ENCODE peak calls at places on chromosomes 2 and 18, in nine cellular contexts. M, D, J, Y, N, A, V, G and X are unnamed samples.

GRCh38 chr2:33583194-33583938 is 15.7 kb downstream of the FAM98A start:
- DNase-seq in M (no peak), D (no peak), J (no peak), Y (no peak), N (peak; percentile 72), A (peak; percentile 41), V (no peak), G (no peak), X (no peak)

GRCh38 chr18:7084080-7084765 is 33.4 kb downstream of the LAMA1 start:
- DNase-seq in M (no peak), D (no peak), J (no peak), Y (no peak), N (peak; percentile 27), A (no peak), V (peak; percentile 23), G (no peak), X (no peak)

GRCh38 chr2:127661072-127661618 is 14.2 kb downstream of the LIMS2 start:
- DNase-seq in M (no peak), D (peak; percentile 73), J (no peak), Y (no peak), N (peak; percentile 52), A (no peak), V (no peak), G (no peak), X (no peak)

GRCh38 chr2:180367831-180368230 is 360.7 kb upstream of the CWC22 start:
- DNase-seq in M (no peak), D (no peak), J (no peak), Y (peak; percentile 89), N (peak; percentile 15), A (no peak), V (no peak), G (no peak), X (no peak)

GRCh38 chr2:88739985-88740600 is 48.6 kb downstream of the RPIA start:
- DNase-seq in M (peak; percentile 67), D (no peak), J (peak; percentile 35), Y (peak; percentile 30), N (peak; percentile 70), A (peak; percentile 68), V (no peak), G (peak; percentile 40), X (peak; percentile 12)

GRCh38 chr2:191917430-191917881 is 70.6 kb upstream of the CAVIN2 start:
- DNase-seq in M (no peak), D (no peak), J (no peak), Y (no peak), N (no peak), A (no peak), V (no peak), G (no peak), X (no peak)

GRCh38 chr2:69083126-69083733 is 70.3 kb downstream of the ANTXR1 start:
- DNase-seq in M (no peak), D (no peak), J (no peak), Y (no peak), N (peak; percentile 45), A (no peak), V (no peak), G (no peak), X (no peak)

GRCh38 chr2:64804651-64805050 is 150.9 kb upstream of the SERTAD2 start:
- DNase-seq in M (no peak), D (no peak), J (no peak), Y (no peak), N (peak; percentile 45), A (no peak), V (no peak), G (no peak), X (no peak)

GRCh38 chr18:65380986-65381385 is 369.8 kb upstream of the CDH7 start:
- DNase-seq in M (no peak), D (no peak), J (no peak), Y (no peak), N (no peak), A (no peak), V (no peak), G (no peak), X (no peak)

GRCh38 chr2:196376984-196377877 is 205.9 kb upstream of the STK17B start:
- DNase-seq in M (no peak), D (no peak), J (no peak), Y (no peak), N (peak; percentile 27), A (no peak), V (no peak), G (no peak), X (no peak)

GRCh38 chr18:27005589-27005988 is 140.1 kb upstream of the AQP4 start:
- DNase-seq in M (no peak), D (no peak), J (no peak), Y (no peak), N (no peak), A (no peak), V (no peak), G (peak; percentile 13), X (no peak)

GRCh38 chr2:27000228-27000627 is 29.8 kb downstream of the MAPRE3 start:
- DNase-seq in M (no peak), D (no peak), J (no peak), Y (no peak), N (no peak), A (no peak), V (no peak), G (no peak), X (no peak)